ENCODE peak calls at places on chromosome 3, in seven cellular contexts. A, E, B, C, Q, P and R are unnamed samples.

GRCh38 chr3:21893250-21893649 is 142.2 kb upstream of the ZNF385D start:
- DNase-seq in A (no peak), E (no peak), B (no peak), C (no peak), Q (no peak), P (no peak), R (no peak)

GRCh38 chr3:52084216-52084945 is 28.0 kb upstream of the DUSP7 start:
- DNase-seq in A (no peak), E (peak; percentile 15), B (no peak), C (no peak), Q (no peak), P (no peak), R (peak; percentile 46)

GRCh38 chr3:136994772-136995516 is 37.2 kb downstream of the IL20RB start:
- DNase-seq in A (no peak), E (peak; percentile 83), B (peak; percentile 83), C (no peak), Q (peak; percentile 84), P (peak; percentile 88), R (no peak)

GRCh38 chr3:141229132-141229531 is 2.5 kb upstream of the PXYLP1 start:
- DNase-seq in A (no peak), E (no peak), B (no peak), C (no peak), Q (no peak), P (no peak), R (no peak)

GRCh38 chr3:159252772-159253384 is 451.0 kb downstream of the MFSD1 start:
- DNase-seq in A (peak; percentile 66), E (no peak), B (no peak), C (no peak), Q (no peak), P (no peak), R (no peak)

GRCh38 chr3:81658322-81658997 is 103.0 kb downstream of the GBE1 start:
- DNase-seq in A (no peak), E (no peak), B (no peak), C (no peak), Q (no peak), P (no peak), R (no peak)

GRCh38 chr3:15332405-15333098 is at the start of gene SH3BP5:
- DNase-seq in A (peak; percentile 91), E (peak; percentile 84), B (peak; percentile 86), C (peak; percentile 75), Q (peak; percentile 76), P (peak; percentile 90), R (peak; percentile 97)

GRCh38 chr3:6750782-6751181 is 110.1 kb upstream of the GRM7 start:
- DNase-seq in A (no peak), E (no peak), B (no peak), C (no peak), Q (no peak), P (no peak), R (no peak)

GRCh38 chr3:44729384-44729910 is at the start of gene ZNF501:
- DNase-seq in A (peak; percentile 98), E (peak; percentile 97), B (peak; percentile 92), C (peak; percentile 79), Q (peak; percentile 93), P (peak; percentile 97), R (peak; percentile 97)

GRCh38 chr3:99901200-99901926 is 83.7 kb downstream of the CMSS1 start:
- DNase-seq in A (no peak), E (no peak), B (no peak), C (no peak), Q (no peak), P (no peak), R (no peak)

GRCh38 chr3:172068977-172069376 is 29.6 kb downstream of the FNDC3B start:
- DNase-seq in A (no peak), E (no peak), B (no peak), C (no peak), Q (no peak), P (no peak), R (no peak)

DNA sequence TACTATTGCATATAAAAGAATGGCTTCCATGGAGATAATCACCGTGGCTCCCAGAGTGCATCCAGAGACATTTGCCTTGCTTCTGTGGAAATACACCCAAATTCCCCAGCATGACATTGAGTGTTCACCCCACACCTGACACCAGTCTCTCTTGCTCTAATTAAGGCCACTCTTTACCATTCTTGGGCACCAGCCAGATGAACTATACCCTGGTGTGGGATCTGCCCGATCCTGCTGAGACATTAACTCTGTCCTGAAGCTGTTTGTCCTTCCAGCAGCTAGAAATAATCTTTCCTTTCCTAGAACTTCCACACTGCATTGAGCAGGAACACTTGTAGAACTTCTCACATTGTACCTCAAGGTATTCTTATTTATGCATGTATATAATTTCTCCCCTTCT is 105.2 kb downstream of the LPP start:
- DNase-seq in A (no peak), E (no peak), B (no peak), C (no peak), Q (no peak), P (no peak), R (no peak)
- H3K4me1 ChIP-seq in A (peaks cover 12% of the 10 kb centered on the region), E (peaks cover 41% of the 10 kb centered on the region), B (peaks cover 11% of the 10 kb centered on the region), C (no peaks in the 10 kb centered on the region), Q (peaks cover 9% of the 10 kb centered on the region), P (peaks cover 33% of the 10 kb centered on the region), R (peaks cover 4% of the 10 kb centered on the region)

DNA sequence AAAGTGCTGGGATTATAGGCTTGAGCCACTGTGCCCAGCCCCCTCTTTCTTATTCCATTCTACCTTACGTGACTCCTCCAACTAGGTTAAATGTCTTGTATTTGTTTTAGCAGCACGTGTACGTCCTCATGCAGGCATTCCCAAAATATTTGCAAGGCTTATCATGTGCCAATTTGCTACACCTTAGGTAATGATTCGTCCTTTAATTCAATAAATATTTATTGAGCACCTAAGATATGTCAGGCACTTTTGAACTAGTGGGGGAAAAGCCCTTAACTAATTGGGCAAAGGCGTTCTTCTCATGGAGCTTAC is 15.0 kb upstream of the MAGI1 start:
- DNase-seq in A (no peak), E (no peak), B (no peak), C (no peak), Q (no peak), P (no peak), R (no peak)
- H3K27ac ChIP-seq in A (no peak overlapping the region), E (peak overlapping the region; percentile 13), B (no peak overlapping the region), C (no peak overlapping the region), Q (no peak overlapping the region), P (peak overlapping the region; percentile 24), R (no peak overlapping the region)

GRCh38 chr3:14124615-14125192 is at the start of the genes CHCHD4 and TMEM43:
- DNase-seq in A (peak; percentile 99), E (peak; percentile 99), B (peak; percentile 98), C (peak; percentile 98), Q (peak; percentile 99), P (peak; percentile 100), R (peak; percentile 100)

GRCh38 chr3:14127106-14127505 is 2.3 kb downstream of the TMEM43 start:
- DNase-seq in A (no peak), E (no peak), B (no peak), C (no peak), Q (no peak), P (no peak), R (no peak)

GRCh38 chr3:14126017-14126902 is 1.4 kb downstream of the TMEM43 start:
- DNase-seq in A (no peak), E (no peak), B (no peak), C (no peak), Q (no peak), P (no peak), R (no peak)

GRCh38 chr3:14124223-14124614 is 451 bp downstream of the CHCHD4 start:
- DNase-seq in A (peak; percentile 63), E (peak; percentile 80), B (no peak), C (peak; percentile 63), Q (peak; percentile 65), P (peak; percentile 85), R (peak; percentile 95)

GRCh38 chr3:14125193-14126016 is 553 bp downstream of the TMEM43 start:
- DNase-seq in A (peak; percentile 78), E (peak; percentile 87), B (peak; percentile 67), C (peak; percentile 64), Q (peak; percentile 58), P (peak; percentile 88), R (no peak)
- H3K4me1 ChIP-seq in A (peaks cover 19% of the 10 kb centered on the region), E (peaks cover 43% of the 10 kb centered on the region), B (peaks cover 18% of the 10 kb centered on the region), C (peaks cover 30% of the 10 kb centered on the region), Q (peaks cover 7% of the 10 kb centered on the region), P (peaks cover 30% of the 10 kb centered on the region), R (peaks cover 51% of the 10 kb centered on the region)

DNA sequence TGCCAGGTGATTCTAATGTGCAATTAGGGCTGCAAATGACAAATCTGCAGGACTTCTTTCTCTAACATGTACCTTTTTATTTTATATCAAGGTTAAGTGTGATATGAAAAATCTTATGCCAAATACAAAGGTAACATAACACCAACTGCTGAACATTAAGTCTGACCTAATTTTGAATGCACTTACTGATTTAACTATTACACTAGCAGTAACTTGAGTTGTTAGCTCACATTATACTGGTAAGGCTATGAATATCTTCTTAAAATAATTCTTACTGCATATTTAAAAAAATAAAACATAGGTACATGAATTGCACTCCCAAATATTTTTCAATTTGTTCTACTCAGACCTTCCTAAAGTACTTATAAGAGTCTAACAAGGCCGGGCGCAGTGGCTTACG is 259.2 kb downstream of the CD47 start:
- DNase-seq in A (no peak), E (no peak), B (no peak), C (no peak), Q (no peak), P (no peak), R (no peak)
- H3K27ac ChIP-seq in A (no peak overlapping the region), E (no peak overlapping the region), B (no peak overlapping the region), C (no peak overlapping the region), Q (no peak overlapping the region), P (no peak overlapping the region), R (no peak overlapping the region)

GRCh38 chr3:132284756-132285619 is 32.2 kb upstream of the ACP3 start:
- DNase-seq in A (peak; percentile 80), E (peak; percentile 69), B (no peak), C (no peak), Q (peak; percentile 16), P (peak; percentile 69), R (no peak)

GRCh38 chr3:132288357-132288756 is 28.9 kb upstream of the ACP3 start:
- DNase-seq in A (no peak), E (no peak), B (no peak), C (no peak), Q (no peak), P (no peak), R (no peak)

GRCh38 chr3:132284006-132284405 is 33.2 kb upstream of the ACP3 start:
- DNase-seq in A (peak; percentile 22), E (no peak), B (no peak), C (no peak), Q (no peak), P (no peak), R (no peak)

GRCh38 chr3:132285620-132285945 is 31.6 kb upstream of the ACP3 start:
- DNase-seq in A (peak; percentile 51), E (no peak), B (no peak), C (no peak), Q (no peak), P (no peak), R (no peak)

GRCh38 chr3:132286035-132286434 is 31.2 kb upstream of the ACP3 start:
- DNase-seq in A (no peak), E (no peak), B (no peak), C (no peak), Q (no peak), P (no peak), R (no peak)
- H3K4me1 ChIP-seq in A (peaks cover 39% of the 10 kb centered on the region), E (peaks cover 22% of the 10 kb centered on the region), B (no peaks in the 10 kb centered on the region), C (no peaks in the 10 kb centered on the region), Q (no peaks in the 10 kb centered on the region), P (peaks cover 9% of the 10 kb centered on the region), R (no peaks in the 10 kb centered on the region)

DNA sequence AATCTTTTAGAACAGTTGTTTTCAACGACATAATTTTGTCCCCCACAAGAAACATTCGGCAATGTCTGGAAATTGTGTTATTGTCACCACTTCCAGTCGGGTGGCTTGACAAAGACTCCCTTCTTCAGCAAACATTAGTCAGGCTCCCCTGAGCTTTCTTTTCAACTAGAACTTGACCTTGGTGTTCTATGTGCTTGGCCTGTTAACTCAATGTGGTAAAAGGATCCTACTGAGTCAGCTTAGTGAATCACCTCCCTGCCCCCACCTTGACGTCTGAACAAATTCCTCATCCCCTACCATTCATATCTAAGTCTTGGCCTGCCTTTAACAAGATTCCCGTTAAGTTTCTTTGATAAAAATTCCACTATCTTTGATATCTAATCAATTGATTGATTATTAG is 465.0 kb upstream of the ROBO1 start:
- DNase-seq in A (peak; percentile 6), E (no peak), B (no peak), C (no peak), Q (no peak), P (no peak), R (no peak)
- H3K27ac ChIP-seq in A (no peak overlapping the region), E (no peak overlapping the region), B (no peak overlapping the region), C (no peak overlapping the region), Q (no peak overlapping the region), P (no peak overlapping the region), R (no peak overlapping the region)